ENCODE peak calls at places on chromosomes 5 and 9, in eight cellular contexts. One of them, this sample, is unnamed.

GRCh38 chr5:62259699-62260220 is 46.2 kb upstream of the KIF2A start:
- DNase-seq in tibial artery: no peak
- DNase-seq in IMR-90: no peak
- DNase-seq in lower leg skin: no peak
- DNase-seq in A549: no peak
- DNase-seq in RWPE2: no peak
- DNase-seq in hepatocyte: no peak
- DNase-seq in heart left ventricle: no peak
- DNase-seq in this sample: peak; percentile 10

GRCh38 chr9:5832093-5832542 is 799 bp downstream of the ERMP1 start:
- DNase-seq in A549: no peak
- DNase-seq in heart left ventricle: no peak
- DNase-seq in lower leg skin: no peak
- DNase-seq in IMR-90: no peak
- DNase-seq in tibial artery: no peak
- DNase-seq in RWPE2: no peak
- DNase-seq in hepatocyte: peak; percentile 14
- DNase-seq in this sample: no peak

GRCh38 chr9:129850821-129851540 is 15.7 kb downstream of the USP20 start:
- DNase-seq in hepatocyte: no peak
- DNase-seq in lower leg skin: no peak
- DNase-seq in tibial artery: no peak
- DNase-seq in heart left ventricle: no peak
- DNase-seq in IMR-90: no peak
- DNase-seq in RWPE2: no peak
- DNase-seq in A549: no peak
- DNase-seq in this sample: no peak

GRCh38 chr5:74552101-74552500 is 88.4 kb downstream of the ENC1 start:
- DNase-seq in IMR-90: peak; percentile 70
- DNase-seq in A549: no peak
- DNase-seq in lower leg skin: no peak
- DNase-seq in RWPE2: no peak
- DNase-seq in tibial artery: no peak
- DNase-seq in heart left ventricle: no peak
- DNase-seq in hepatocyte: no peak
- DNase-seq in this sample: no peak

GRCh38 chr5:74200560-74200959 is 440.0 kb downstream of the ENC1 start:
- DNase-seq in tibial artery: no peak
- DNase-seq in RWPE2: no peak
- DNase-seq in A549: no peak
- DNase-seq in IMR-90: no peak
- DNase-seq in hepatocyte: no peak
- DNase-seq in heart left ventricle: no peak
- DNase-seq in lower leg skin: no peak
- DNase-seq in this sample: no peak

GRCh38 chr9:116190595-116190994 is 37.0 kb downstream of the PAPPA start:
- DNase-seq in tibial artery: no peak
- DNase-seq in hepatocyte: peak; percentile 42
- DNase-seq in RWPE2: no peak
- DNase-seq in lower leg skin: no peak
- DNase-seq in IMR-90: no peak
- DNase-seq in A549: no peak
- DNase-seq in heart left ventricle: no peak
- DNase-seq in this sample: no peak

GRCh38 chr9:133782157-133783130 is 44.3 kb upstream of the SARDH start:
- DNase-seq in tibial artery: no peak
- DNase-seq in lower leg skin: no peak
- DNase-seq in A549: peak; percentile 66
- DNase-seq in RWPE2: no peak
- DNase-seq in hepatocyte: peak; percentile 88
- DNase-seq in heart left ventricle: peak; percentile 74
- DNase-seq in IMR-90: peak; percentile 62
- DNase-seq in this sample: peak; percentile 65

GRCh38 chr5:120464627-120465280 is 654 bp downstream of the PRR16 start:
- DNase-seq in hepatocyte: peak; percentile 52
- DNase-seq in tibial artery: peak; percentile 78
- DNase-seq in A549: no peak
- DNase-seq in heart left ventricle: peak; percentile 37
- DNase-seq in IMR-90: peak; percentile 64
- DNase-seq in lower leg skin: peak; percentile 87
- DNase-seq in RWPE2: peak; percentile 59
- DNase-seq in this sample: peak; percentile 70

GRCh38 chr9:128505414-128505765 is 871 bp downstream of the GLE1 start:
- DNase-seq in hepatocyte: no peak
- DNase-seq in tibial artery: peak; percentile 3
- DNase-seq in IMR-90: peak; percentile 40
- DNase-seq in heart left ventricle: no peak
- DNase-seq in RWPE2: no peak
- DNase-seq in lower leg skin: no peak
- DNase-seq in A549: no peak
- DNase-seq in this sample: peak; percentile 38

GRCh38 chr5:75890546-75890945 is 173.3 kb upstream of the POC5 start:
- DNase-seq in lower leg skin: no peak
- DNase-seq in IMR-90: no peak
- DNase-seq in heart left ventricle: no peak
- DNase-seq in A549: no peak
- DNase-seq in tibial artery: no peak
- DNase-seq in hepatocyte: no peak
- DNase-seq in RWPE2: no peak
- DNase-seq in this sample: no peak

GRCh38 chr5:2013301-2014057 is 130.8 kb upstream of the IRX4 start:
- DNase-seq in RWPE2: no peak
- DNase-seq in A549: no peak
- DNase-seq in heart left ventricle: no peak
- DNase-seq in hepatocyte: no peak
- DNase-seq in tibial artery: no peak
- DNase-seq in IMR-90: no peak
- DNase-seq in lower leg skin: peak; percentile 60
- DNase-seq in this sample: no peak

GRCh38 chr5:1111727-1112289 is at the start of gene SLC12A7:
- DNase-seq in A549: peak; percentile 38
- DNase-seq in heart left ventricle: peak; percentile 78
- DNase-seq in lower leg skin: no peak
- DNase-seq in RWPE2: no peak
- DNase-seq in IMR-90: no peak
- DNase-seq in tibial artery: no peak
- DNase-seq in hepatocyte: peak; percentile 89
- DNase-seq in this sample: no peak

GRCh38 chr5:35151151-35151920 is 79.0 kb downstream of the PRLR start:
- DNase-seq in IMR-90: peak; percentile 9
- DNase-seq in heart left ventricle: no peak
- DNase-seq in tibial artery: no peak
- DNase-seq in RWPE2: no peak
- DNase-seq in hepatocyte: no peak
- DNase-seq in A549: no peak
- DNase-seq in lower leg skin: no peak
- DNase-seq in this sample: peak; percentile 70

GRCh38 chr9:69465473-69465872 is 140.5 kb downstream of the ENTREP1 start:
- DNase-seq in tibial artery: no peak
- DNase-seq in A549: no peak
- DNase-seq in RWPE2: no peak
- DNase-seq in heart left ventricle: peak; percentile 35
- DNase-seq in IMR-90: no peak
- DNase-seq in lower leg skin: no peak
- DNase-seq in hepatocyte: no peak
- DNase-seq in this sample: no peak

GRCh38 chr5:120509056-120509455 is 45.0 kb downstream of the PRR16 start:
- DNase-seq in IMR-90: peak; percentile 71
- DNase-seq in tibial artery: no peak
- DNase-seq in lower leg skin: no peak
- DNase-seq in RWPE2: no peak
- DNase-seq in heart left ventricle: no peak
- DNase-seq in A549: no peak
- DNase-seq in hepatocyte: peak; percentile 4
- DNase-seq in this sample: peak; percentile 96

GRCh38 chr5:149273237-149273636 is 1.6 kb downstream of the AFAP1L1 start:
- DNase-seq in IMR-90: no peak
- DNase-seq in hepatocyte: no peak
- DNase-seq in heart left ventricle: no peak
- DNase-seq in tibial artery: no peak
- DNase-seq in A549: no peak
- DNase-seq in lower leg skin: no peak
- DNase-seq in RWPE2: no peak
- DNase-seq in this sample: no peak
- H3K4me3 ChIP-seq in IMR-90: no peak overlapping the region
- H3K4me3 ChIP-seq in hepatocyte: no peak overlapping the region
- H3K4me3 ChIP-seq in heart left ventricle: peak overlapping the region; percentile 81
- H3K4me3 ChIP-seq in tibial artery: no peak overlapping the region
- H3K4me3 ChIP-seq in A549: no peak overlapping the region
- H3K4me3 ChIP-seq in lower leg skin: no peak overlapping the region
- H3K4me3 ChIP-seq in RWPE2: no peak overlapping the region
- H3K4me3 ChIP-seq in this sample: no peak overlapping the region

DNA sequence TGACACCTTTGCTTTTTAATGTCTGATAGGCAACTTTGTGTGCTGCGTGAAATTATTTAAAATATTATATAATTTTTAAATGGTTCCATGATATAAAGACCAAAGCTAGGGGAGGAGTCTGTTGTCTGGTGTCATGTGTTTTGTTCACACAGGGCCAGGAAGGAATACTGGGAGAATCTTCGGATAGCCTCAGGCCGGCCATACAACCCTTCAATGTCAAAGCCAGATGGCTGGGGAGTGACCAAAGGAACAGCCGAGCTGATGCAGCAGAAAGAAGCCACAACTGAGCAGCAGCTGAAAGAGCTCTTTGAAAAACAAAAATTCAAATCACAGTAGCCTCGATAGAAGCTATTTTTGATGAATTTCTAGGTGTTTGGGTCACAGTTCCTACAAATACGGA is 19.2 kb downstream of the BHMT start:
- DNase-seq in A549: no peak
- DNase-seq in RWPE2: no peak
- DNase-seq in hepatocyte: no peak
- DNase-seq in lower leg skin: no peak
- DNase-seq in IMR-90: no peak
- DNase-seq in heart left ventricle: no peak
- DNase-seq in tibial artery: no peak
- DNase-seq in this sample: peak; percentile 31
- TF ChIP-seq CTCF in A549: no peak
- TF ChIP-seq CTCF in RWPE2: no peak
- TF ChIP-seq CTCF in hepatocyte: no peak
- TF ChIP-seq CTCF in lower leg skin: no peak
- TF ChIP-seq CTCF in IMR-90: no peak
- TF ChIP-seq CTCF in heart left ventricle: no peak
- TF ChIP-seq CTCF in tibial artery: no peak
- TF ChIP-seq CTCF in this sample: no peak

GRCh38 chr9:121568101-121568460 is 68.4 kb upstream of the GGTA1 start:
- DNase-seq in A549: no peak
- DNase-seq in heart left ventricle: peak; percentile 50
- DNase-seq in tibial artery: no peak
- DNase-seq in hepatocyte: no peak
- DNase-seq in lower leg skin: no peak
- DNase-seq in IMR-90: no peak
- DNase-seq in RWPE2: no peak
- DNase-seq in this sample: no peak
- H3K4me3 ChIP-seq in A549: no peak overlapping the region
- H3K4me3 ChIP-seq in heart left ventricle: peak overlapping the region; percentile 34
- H3K4me3 ChIP-seq in tibial artery: peak overlapping the region; percentile 43
- H3K4me3 ChIP-seq in hepatocyte: no peak overlapping the region
- H3K4me3 ChIP-seq in lower leg skin: no peak overlapping the region
- H3K4me3 ChIP-seq in IMR-90: no peak overlapping the region
- H3K4me3 ChIP-seq in RWPE2: no peak overlapping the region
- H3K4me3 ChIP-seq in this sample: no peak overlapping the region

DNA sequence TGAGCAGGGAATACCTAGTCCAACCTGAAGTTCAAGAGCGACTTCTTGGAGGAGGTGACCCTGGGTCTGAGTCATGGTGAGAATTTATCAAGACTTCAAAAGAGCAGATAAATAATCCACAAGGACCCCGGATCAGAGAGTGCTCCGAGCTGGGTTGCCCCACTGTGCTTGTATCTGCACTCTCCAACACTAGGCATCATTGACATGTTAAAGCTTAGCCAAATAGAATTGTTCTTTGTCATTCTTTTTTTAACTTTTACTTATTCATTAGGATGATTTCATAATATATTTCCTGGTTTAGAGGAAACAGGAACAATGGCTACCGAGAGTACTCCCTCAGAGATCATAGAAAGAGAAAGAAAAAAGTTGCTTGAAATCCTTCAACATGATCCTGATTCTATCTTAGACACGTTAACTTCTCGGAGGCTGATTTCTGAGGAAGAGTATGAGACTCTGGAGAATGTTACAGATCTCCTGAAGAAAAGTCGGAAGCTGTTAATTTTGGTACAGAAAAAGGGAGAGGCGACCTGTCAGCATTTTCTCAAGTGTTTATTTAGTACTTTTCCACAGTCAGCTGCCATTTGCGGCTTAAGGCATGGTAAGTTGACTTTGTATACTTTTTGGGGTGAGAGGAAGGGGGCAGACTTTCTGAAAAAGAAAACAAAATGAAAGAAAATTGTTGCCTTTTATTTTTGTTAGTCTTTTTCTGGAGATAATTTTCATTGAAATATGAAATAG is at the start of gene CARD6:
- DNase-seq in heart left ventricle: no peak
- DNase-seq in hepatocyte: peak; percentile 35
- DNase-seq in tibial artery: no peak
- DNase-seq in IMR-90: peak; percentile 31
- DNase-seq in lower leg skin: no peak
- DNase-seq in A549: peak; percentile 62
- DNase-seq in RWPE2: no peak
- DNase-seq in this sample: peak; percentile 78
- TF ChIP-seq CTCF in heart left ventricle: no peak
- TF ChIP-seq CTCF in hepatocyte: peak; percentile 26
- TF ChIP-seq CTCF in tibial artery: no peak
- TF ChIP-seq CTCF in IMR-90: no peak
- TF ChIP-seq CTCF in lower leg skin: no peak
- TF ChIP-seq CTCF in A549: no peak
- TF ChIP-seq CTCF in RWPE2: peak; percentile 40
- TF ChIP-seq CTCF in this sample: peak; percentile 21

GRCh38 chr9:137294091-137294683 is 7.9 kb downstream of the NRARP start:
- DNase-seq in lower leg skin: no peak
- DNase-seq in hepatocyte: peak; percentile 85
- DNase-seq in A549: peak; percentile 83
- DNase-seq in IMR-90: peak; percentile 56
- DNase-seq in RWPE2: no peak
- DNase-seq in heart left ventricle: peak; percentile 36
- DNase-seq in tibial artery: no peak
- DNase-seq in this sample: peak; percentile 72
- H3K4me3 ChIP-seq in lower leg skin: no peak overlapping the region
- H3K4me3 ChIP-seq in hepatocyte: no peak overlapping the region
- H3K4me3 ChIP-seq in A549: no peak overlapping the region
- H3K4me3 ChIP-seq in IMR-90: no peak overlapping the region
- H3K4me3 ChIP-seq in RWPE2: no peak overlapping the region
- H3K4me3 ChIP-seq in heart left ventricle: no peak overlapping the region
- H3K4me3 ChIP-seq in tibial artery: no peak overlapping the region
- H3K4me3 ChIP-seq in this sample: peak overlapping the region; percentile 35

GRCh38 chr5:145101246-145101645 is 733.9 kb downstream of the PRELID2 start:
- DNase-seq in tibial artery: no peak
- DNase-seq in RWPE2: no peak
- DNase-seq in hepatocyte: peak; percentile 6
- DNase-seq in heart left ventricle: no peak
- DNase-seq in lower leg skin: no peak
- DNase-seq in IMR-90: no peak
- DNase-seq in A549: peak; percentile 9
- DNase-seq in this sample: no peak
- TF ChIP-seq CTCF in tibial artery: no peak
- TF ChIP-seq CTCF in RWPE2: peak; percentile 48
- TF ChIP-seq CTCF in hepatocyte: peak; percentile 36
- TF ChIP-seq CTCF in heart left ventricle: no peak
- TF ChIP-seq CTCF in lower leg skin: no peak
- TF ChIP-seq CTCF in IMR-90: peak; percentile 19
- TF ChIP-seq CTCF in A549: no peak
- TF ChIP-seq CTCF in this sample: peak; percentile 47

This sample was measured in fibroblast of villous mesenchyme.